ENCODE peak calls at places on chromosomes 1 and 21, in four cellular contexts. U is astrocyte of the cerebellum, Q is AG09309, N is upper lobe of right lung. E is an unnamed sample.

GRCh38 chr1:75345538-75346292 is 211.5 kb downstream of the LHX8 start:
- DNase-seq in U (peak; percentile 59), Q (no peak), N (no peak), E (peak; percentile 10)

GRCh38 chr21:44485254-44485793 is 30.0 kb downstream of the LRRC3 start:
- DNase-seq in U (no peak), Q (peak; percentile 1), N (no peak), E (no peak)

GRCh38 chr1:239387304-239388231 is 1.2 kb downstream of the CHRM3 start:
- DNase-seq in U (no peak), Q (no peak), N (no peak), E (no peak)

GRCh38 chr1:206508130-206508884 is 976 bp downstream of the RASSF5 start:
- DNase-seq in U (no peak), Q (no peak), N (peak; percentile 41), E (no peak)

GRCh38 chr1:54318415-54318814 is 87.8 kb downstream of the SSBP3 start:
- DNase-seq in U (no peak), Q (no peak), N (no peak), E (no peak)

GRCh38 chr1:203284411-203285208 is 20.7 kb upstream of the BTG2 start:
- DNase-seq in U (no peak), Q (no peak), N (peak; percentile 45), E (no peak)

GRCh38 chr1:113721010-113721409 is 38.3 kb downstream of the PHTF1 start:
- DNase-seq in U (no peak), Q (no peak), N (no peak), E (no peak)

GRCh38 chr1:24905979-24906720 is 23.9 kb downstream of the RUNX3 start:
- DNase-seq in U (no peak), Q (no peak), N (peak; percentile 57), E (no peak)

GRCh38 chr1:93874025-93874651 is 4.9 kb downstream of the DNTTIP2 start:
- DNase-seq in U (peak; percentile 38), Q (peak; percentile 3), N (no peak), E (no peak)

GRCh38 chr1:4805987-4806386 is 151.6 kb downstream of the AJAP1 start:
- DNase-seq in U (no peak), Q (no peak), N (no peak), E (no peak)

GRCh38 chr1:45507195-45507594 is 7.1 kb downstream of the MMACHC start:
- DNase-seq in U (no peak), Q (no peak), N (no peak), E (no peak)

GRCh38 chr1:214551436-214552173 is at the start of gene PTPN14:
- DNase-seq in U (peak; percentile 88), Q (peak; percentile 80), N (peak; percentile 93), E (no peak)

GRCh38 chr1:36389960-36390359 is 4.2 kb upstream of the STK40 start:
- DNase-seq in U (no peak), Q (no peak), N (no peak), E (no peak)

GRCh38 chr1:222665964-222666363 is 46.3 kb downstream of the AIDA start:
- DNase-seq in U (no peak), Q (no peak), N (no peak), E (no peak)

GRCh38 chr1:17425806-17426205 is 13.7 kb downstream of the RCC2 start:
- DNase-seq in U (no peak), Q (no peak), N (no peak), E (no peak)

GRCh38 chr1:108896160-108897150 is 19.7 kb downstream of the GPSM2 start:
- DNase-seq in U (no peak), Q (no peak), N (no peak), E (no peak)

GRCh38 chr1:156146749-156147405 is 6.5 kb upstream of the SEMA4A start:
- DNase-seq in U (no peak), Q (no peak), N (no peak), E (no peak)

GRCh38 chr21:44304846-44305245 is 5.0 kb downstream of the PFKL start:
- DNase-seq in U (peak; percentile 9), Q (no peak), N (no peak), E (no peak)

GRCh38 chr21:44439211-44439600 is 16.1 kb upstream of the LRRC3 start:
- DNase-seq in U (no peak), Q (no peak), N (peak; percentile 49), E (no peak)

GRCh38 chr1:237763137-237763536 is 127.6 kb downstream of the ZP4 start:
- DNase-seq in U (no peak), Q (no peak), N (no peak), E (no peak)

GRCh38 chr1:78716186-78716585 is 66.6 kb downstream of the IFI44 start:
- DNase-seq in U (peak; percentile 22), Q (peak; percentile 53), N (no peak), E (no peak)

GRCh38 chr1:169676001-169676400 is 35.4 kb downstream of the SELL start:
- DNase-seq in U (peak; percentile 26), Q (peak; percentile 1), N (no peak), E (peak; percentile 37)

GRCh38 chr1:118990513-118991131 is 2.5 kb upstream of the TBX15 start:
- DNase-seq in U (no peak), Q (no peak), N (no peak), E (no peak)

GRCh38 chr1:228459091-228459993 is 27.8 kb upstream of the RNF187 start:
- DNase-seq in U (peak; percentile 49), Q (peak; percentile 32), N (peak; percentile 77), E (no peak)

GRCh38 chr1:64043976-64044375 is 159.4 kb upstream of the UBE2U start:
- DNase-seq in U (no peak), Q (peak; percentile 68), N (no peak), E (no peak)

GRCh38 chr1:15718199-15718601 is 17.9 kb upstream of the SLC25A34 start:
- DNase-seq in U (no peak), Q (no peak), N (no peak), E (no peak)

GRCh38 chr1:156251527-156251926 is 3.7 kb upstream of the PAQR6 start:
- DNase-seq in U (no peak), Q (no peak), N (no peak), E (no peak)

GRCh38 chr1:54774820-54775498 is 10.6 kb upstream of the PARS2 start:
- DNase-seq in U (no peak), Q (no peak), N (no peak), E (no peak)

GRCh38 chr1:219837274-219837993 is 90.9 kb downstream of the SLC30A10 start:
- DNase-seq in U (peak; percentile 63), Q (peak; percentile 20), N (no peak), E (peak; percentile 29)

GRCh38 chr1:32753532-32754281 is 51.1 kb upstream of the SYNC start:
- DNase-seq in U (no peak), Q (no peak), N (peak; percentile 88), E (no peak)

GRCh38 chr1:38127432-38127831 is 80.8 kb upstream of the POU3F1 start:
- DNase-seq in U (no peak), Q (no peak), N (no peak), E (no peak)

GRCh38 chr1:70487910-70488665 is 77.0 kb downstream of the CTH start:
- DNase-seq in U (no peak), Q (no peak), N (no peak), E (peak; percentile 44)

GRCh38 chr1:208242186-208242585 is 2.0 kb downstream of the PLXNA2 start:
- DNase-seq in U (no peak), Q (no peak), N (no peak), E (no peak)
- H3K4me3 ChIP-seq in U (peak overlapping the region; percentile 62), Q (peak overlapping the region; percentile 57), N (peak overlapping the region; percentile 92), E (peak overlapping the region; percentile 87)

GRCh38 chr1:162456324-162456723 is 41.3 kb upstream of the UHMK1 start:
- DNase-seq in U (no peak), Q (no peak), N (no peak), E (no peak)
- TF ChIP-seq CTCF in U (no peak), Q (no peak), N (no peak), E (no peak)

GRCh38 chr1:30880631-30881155 is 27.9 kb downstream of the SDC3 start:
- DNase-seq in U (no peak), Q (no peak), N (no peak), E (no peak)
- H3K4me3 ChIP-seq in U (no peak overlapping the region), Q (no peak overlapping the region), N (no peak overlapping the region), E (no peak overlapping the region)

DNA sequence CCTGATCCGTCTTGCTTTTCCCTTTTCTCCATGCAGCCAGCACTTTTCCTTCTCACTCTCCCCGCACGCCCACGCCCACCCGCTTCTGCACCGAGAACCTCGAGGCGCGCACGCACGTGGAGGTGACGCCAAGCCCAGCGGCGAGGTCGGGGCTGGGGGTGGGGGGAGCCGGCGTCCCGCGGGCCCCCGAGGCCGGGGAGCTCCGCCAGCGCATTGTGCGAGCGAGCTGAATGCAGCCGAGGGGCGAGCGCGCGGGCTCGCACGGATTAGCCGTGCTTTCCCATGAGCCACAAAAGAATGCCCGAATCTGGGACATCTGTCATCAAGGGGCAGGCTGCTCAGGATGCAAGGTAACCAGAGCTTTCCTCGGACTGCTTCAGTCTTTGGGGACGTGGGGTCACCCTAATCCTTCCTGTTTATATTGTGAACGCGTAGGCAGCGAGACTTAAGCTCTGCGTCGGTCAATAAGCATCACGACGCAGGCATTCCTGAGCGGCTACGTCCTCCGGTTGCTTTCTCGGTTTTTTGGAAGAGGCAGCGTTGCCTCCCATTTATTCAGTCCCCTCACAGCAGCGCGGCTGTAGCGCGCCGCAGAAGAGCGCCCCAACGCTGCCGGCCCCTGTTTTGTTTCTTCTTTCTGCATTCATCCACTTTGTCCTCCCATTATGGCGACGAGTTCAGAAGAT is 67.3 kb upstream of the AKT3 start:
- DNase-seq in U (peak; percentile 34), Q (peak; percentile 24), N (peak; percentile 68), E (no peak)
- TF ChIP-seq CTCF in U (no peak), Q (no peak), N (no peak), E (no peak)

DNA sequence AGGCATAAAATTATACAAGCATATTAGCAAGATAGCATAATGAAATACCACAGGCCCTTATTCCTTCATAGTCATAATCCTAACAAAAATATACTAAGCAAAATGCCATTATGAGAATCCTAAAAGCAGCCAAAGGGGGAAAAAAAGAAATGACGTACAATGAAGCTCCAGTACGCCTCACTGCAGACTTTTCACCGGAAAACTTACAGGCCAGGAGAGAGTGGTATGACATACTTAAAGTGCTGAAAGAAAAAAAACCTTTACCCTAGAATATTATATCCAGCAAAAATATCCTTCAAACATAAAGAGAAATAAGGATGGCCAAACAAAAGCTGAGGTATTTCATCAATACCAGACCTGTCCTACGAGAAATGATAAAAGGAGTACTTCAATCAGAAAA is 19.5 kb downstream of the ZNF695 start:
- DNase-seq in U (no peak), Q (no peak), N (no peak), E (no peak)
- H3K4me3 ChIP-seq in U (no peak overlapping the region), Q (no peak overlapping the region), N (no peak overlapping the region), E (no peak overlapping the region)

DNA sequence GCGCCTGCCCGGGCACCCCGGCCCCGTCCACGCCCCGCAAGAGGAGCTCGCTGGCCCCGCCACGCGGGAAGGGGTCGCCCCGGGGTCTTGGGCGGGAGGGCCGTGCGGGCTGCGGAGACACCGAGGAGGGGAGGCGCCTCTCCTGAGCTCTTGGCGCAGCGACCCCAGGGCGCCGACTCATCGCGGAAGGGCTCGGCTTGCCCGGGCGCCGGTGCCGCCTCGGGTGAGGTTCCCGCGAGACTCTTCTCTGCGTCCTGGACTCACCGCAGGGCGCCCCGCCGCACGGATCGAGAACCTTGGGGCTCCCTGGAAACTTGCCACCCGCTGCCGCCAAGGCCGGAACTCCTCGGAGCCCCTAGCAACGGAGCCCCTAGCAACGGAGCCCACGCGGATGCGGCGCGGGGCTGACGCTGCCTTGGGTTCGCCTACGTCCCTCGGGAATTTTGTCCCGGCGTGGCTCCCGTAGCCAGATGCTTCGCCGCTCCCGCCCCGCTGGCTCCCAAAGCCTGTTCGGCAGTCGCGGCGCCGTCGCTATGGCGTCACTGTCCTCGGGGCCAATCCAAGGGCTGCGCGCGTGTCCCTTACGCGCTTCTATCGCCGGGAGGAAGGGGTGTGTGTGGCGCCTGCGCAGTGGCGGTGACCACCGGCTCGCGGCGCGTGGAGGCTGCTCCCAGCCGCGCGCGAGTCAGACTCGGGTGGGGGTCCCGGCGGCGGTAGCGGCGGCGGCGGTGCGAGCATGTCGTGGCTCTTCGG is at the start of gene ATAD3A:
- DNase-seq in U (peak; percentile 94), Q (peak; percentile 83), N (peak; percentile 100), E (peak; percentile 55)
- TF ChIP-seq CTCF in U (no peak), Q (no peak), N (no peak), E (no peak)

E was measured in epithelial cell of proximal tubule.